ENCODE peak calls at places on chromosomes 3 and 15, in eight cellular contexts. One of them, this sample, is unnamed.

GRCh38 chr15:101207867-101208288 is 44.0 kb downstream of the CHSY1 start:
- DNase-seq in fibroblast of pulmonary artery: peak; percentile 81
- DNase-seq in esophagus squamous epithelium: no peak
- DNase-seq in bronchial epithelial cell: peak; percentile 92
- DNase-seq in WTC11: no peak
- DNase-seq in progenitor cell of endocrine pancreas: no peak
- DNase-seq in HTR-8/SVneo: no peak
- DNase-seq in GM13976: no peak
- DNase-seq in this sample: no peak

GRCh38 chr15:43943511-43943910 is 116.7 kb downstream of the WDR76 start:
- DNase-seq in fibroblast of pulmonary artery: no peak
- DNase-seq in esophagus squamous epithelium: no peak
- DNase-seq in bronchial epithelial cell: no peak
- DNase-seq in WTC11: no peak
- DNase-seq in progenitor cell of endocrine pancreas: no peak
- DNase-seq in HTR-8/SVneo: no peak
- DNase-seq in GM13976: no peak
- DNase-seq in this sample: no peak

GRCh38 chr15:76341366-76342045 is 4.9 kb downstream of the ISL2 start:
- DNase-seq in fibroblast of pulmonary artery: no peak
- DNase-seq in esophagus squamous epithelium: no peak
- DNase-seq in bronchial epithelial cell: no peak
- DNase-seq in WTC11: peak; percentile 64
- DNase-seq in progenitor cell of endocrine pancreas: no peak
- DNase-seq in HTR-8/SVneo: no peak
- DNase-seq in GM13976: peak; percentile 41
- DNase-seq in this sample: peak; percentile 90

GRCh38 chr3:183018416-183019192 is 38.3 kb upstream of the DCUN1D1 start:
- DNase-seq in fibroblast of pulmonary artery: no peak
- DNase-seq in esophagus squamous epithelium: no peak
- DNase-seq in bronchial epithelial cell: no peak
- DNase-seq in WTC11: no peak
- DNase-seq in progenitor cell of endocrine pancreas: no peak
- DNase-seq in HTR-8/SVneo: no peak
- DNase-seq in GM13976: no peak
- DNase-seq in this sample: no peak

GRCh38 chr15:78457101-78457500 is 19.1 kb downstream of the IREB2 start:
- DNase-seq in fibroblast of pulmonary artery: peak; percentile 76
- DNase-seq in esophagus squamous epithelium: no peak
- DNase-seq in bronchial epithelial cell: peak; percentile 8
- DNase-seq in WTC11: no peak
- DNase-seq in progenitor cell of endocrine pancreas: no peak
- DNase-seq in HTR-8/SVneo: peak; percentile 48
- DNase-seq in GM13976: no peak
- DNase-seq in this sample: no peak

GRCh38 chr3:71072288-71072687 is 511.2 kb downstream of the FOXP1 start:
- DNase-seq in fibroblast of pulmonary artery: peak; percentile 34
- DNase-seq in esophagus squamous epithelium: no peak
- DNase-seq in bronchial epithelial cell: no peak
- DNase-seq in WTC11: no peak
- DNase-seq in progenitor cell of endocrine pancreas: no peak
- DNase-seq in HTR-8/SVneo: no peak
- DNase-seq in GM13976: no peak
- DNase-seq in this sample: no peak

GRCh38 chr3:12287727-12288465 is 974 bp upstream of the PPARG start:
- DNase-seq in fibroblast of pulmonary artery: peak; percentile 57
- DNase-seq in esophagus squamous epithelium: no peak
- DNase-seq in bronchial epithelial cell: no peak
- DNase-seq in WTC11: peak; percentile 46
- DNase-seq in progenitor cell of endocrine pancreas: peak; percentile 36
- DNase-seq in HTR-8/SVneo: peak; percentile 23
- DNase-seq in GM13976: peak; percentile 39
- DNase-seq in this sample: peak; percentile 53

GRCh38 chr3:49805884-49806701 is 3.0 kb downstream of the INKA1 start:
- DNase-seq in fibroblast of pulmonary artery: peak; percentile 88
- DNase-seq in esophagus squamous epithelium: no peak
- DNase-seq in bronchial epithelial cell: no peak
- DNase-seq in WTC11: peak; percentile 42
- DNase-seq in progenitor cell of endocrine pancreas: no peak
- DNase-seq in HTR-8/SVneo: no peak
- DNase-seq in GM13976: peak; percentile 73
- DNase-seq in this sample: no peak

GRCh38 chr3:156611870-156612494 is 57.1 kb upstream of the SSR3 start:
- DNase-seq in fibroblast of pulmonary artery: no peak
- DNase-seq in esophagus squamous epithelium: no peak
- DNase-seq in bronchial epithelial cell: no peak
- DNase-seq in WTC11: no peak
- DNase-seq in progenitor cell of endocrine pancreas: no peak
- DNase-seq in HTR-8/SVneo: no peak
- DNase-seq in GM13976: no peak
- DNase-seq in this sample: no peak

GRCh38 chr3:152405915-152406802 is 137.4 kb downstream of the MBNL1 start:
- DNase-seq in fibroblast of pulmonary artery: peak; percentile 96
- DNase-seq in esophagus squamous epithelium: no peak
- DNase-seq in bronchial epithelial cell: peak; percentile 97
- DNase-seq in WTC11: no peak
- DNase-seq in progenitor cell of endocrine pancreas: no peak
- DNase-seq in HTR-8/SVneo: peak; percentile 69
- DNase-seq in GM13976: no peak
- DNase-seq in this sample: peak; percentile 46

GRCh38 chr15:80693682-80694623 is 1.2 kb upstream of the ABHD17C start:
- DNase-seq in fibroblast of pulmonary artery: no peak
- DNase-seq in esophagus squamous epithelium: no peak
- DNase-seq in bronchial epithelial cell: no peak
- DNase-seq in WTC11: no peak
- DNase-seq in progenitor cell of endocrine pancreas: no peak
- DNase-seq in HTR-8/SVneo: no peak
- DNase-seq in GM13976: no peak
- DNase-seq in this sample: no peak

GRCh38 chr15:33194704-33195261 is at the start of gene FMN1:
- DNase-seq in fibroblast of pulmonary artery: peak; percentile 89
- DNase-seq in esophagus squamous epithelium: peak; percentile 38
- DNase-seq in bronchial epithelial cell: peak; percentile 84
- DNase-seq in WTC11: peak; percentile 98
- DNase-seq in progenitor cell of endocrine pancreas: peak; percentile 90
- DNase-seq in HTR-8/SVneo: peak; percentile 90
- DNase-seq in GM13976: peak; percentile 83
- DNase-seq in this sample: peak; percentile 97

GRCh38 chr15:57662802-57663201 is 43.7 kb upstream of the POLR2M start:
- DNase-seq in fibroblast of pulmonary artery: peak; percentile 25
- DNase-seq in esophagus squamous epithelium: no peak
- DNase-seq in bronchial epithelial cell: no peak
- DNase-seq in WTC11: no peak
- DNase-seq in progenitor cell of endocrine pancreas: no peak
- DNase-seq in HTR-8/SVneo: no peak
- DNase-seq in GM13976: no peak
- DNase-seq in this sample: no peak

GRCh38 chr15:95097366-95097765 is 866.0 kb downstream of the MCTP2 start:
- DNase-seq in fibroblast of pulmonary artery: no peak
- DNase-seq in esophagus squamous epithelium: no peak
- DNase-seq in bronchial epithelial cell: no peak
- DNase-seq in WTC11: no peak
- DNase-seq in progenitor cell of endocrine pancreas: no peak
- DNase-seq in HTR-8/SVneo: no peak
- DNase-seq in GM13976: no peak
- DNase-seq in this sample: no peak

GRCh38 chr15:101305820-101306255 is 10.8 kb upstream of the SNRPA1 start:
- DNase-seq in fibroblast of pulmonary artery: no peak
- DNase-seq in esophagus squamous epithelium: no peak
- DNase-seq in bronchial epithelial cell: no peak
- DNase-seq in WTC11: no peak
- DNase-seq in progenitor cell of endocrine pancreas: no peak
- DNase-seq in HTR-8/SVneo: no peak
- DNase-seq in GM13976: no peak
- DNase-seq in this sample: no peak

GRCh38 chr15:22884344-22884743 is 45.9 kb downstream of the NIPA2 start:
- DNase-seq in fibroblast of pulmonary artery: no peak
- DNase-seq in esophagus squamous epithelium: no peak
- DNase-seq in bronchial epithelial cell: no peak
- DNase-seq in WTC11: peak; percentile 41
- DNase-seq in progenitor cell of endocrine pancreas: no peak
- DNase-seq in HTR-8/SVneo: no peak
- DNase-seq in GM13976: no peak
- DNase-seq in this sample: no peak

GRCh38 chr15:94670436-94671034 is 439.2 kb downstream of the MCTP2 start:
- DNase-seq in fibroblast of pulmonary artery: peak; percentile 67
- DNase-seq in esophagus squamous epithelium: no peak
- DNase-seq in bronchial epithelial cell: peak; percentile 49
- DNase-seq in WTC11: no peak
- DNase-seq in progenitor cell of endocrine pancreas: no peak
- DNase-seq in HTR-8/SVneo: peak; percentile 33
- DNase-seq in GM13976: peak; percentile 39
- DNase-seq in this sample: peak; percentile 40

GRCh38 chr15:54149115-54149531 is 170.9 kb downstream of the UNC13C start:
- DNase-seq in fibroblast of pulmonary artery: peak; percentile 13
- DNase-seq in esophagus squamous epithelium: no peak
- DNase-seq in bronchial epithelial cell: peak; percentile 36
- DNase-seq in WTC11: no peak
- DNase-seq in progenitor cell of endocrine pancreas: no peak
- DNase-seq in HTR-8/SVneo: no peak
- DNase-seq in GM13976: no peak
- DNase-seq in this sample: no peak

GRCh38 chr3:182544542-182544941 is 248.8 kb upstream of the ATP11B start:
- DNase-seq in fibroblast of pulmonary artery: no peak
- DNase-seq in esophagus squamous epithelium: no peak
- DNase-seq in bronchial epithelial cell: no peak
- DNase-seq in WTC11: no peak
- DNase-seq in progenitor cell of endocrine pancreas: no peak
- DNase-seq in HTR-8/SVneo: no peak
- DNase-seq in GM13976: no peak
- DNase-seq in this sample: no peak

GRCh38 chr3:140863481-140864084 is 78.1 kb upstream of the SLC25A36 start:
- DNase-seq in fibroblast of pulmonary artery: peak; percentile 67
- DNase-seq in esophagus squamous epithelium: no peak
- DNase-seq in bronchial epithelial cell: peak; percentile 51
- DNase-seq in WTC11: peak; percentile 58
- DNase-seq in progenitor cell of endocrine pancreas: peak; percentile 51
- DNase-seq in HTR-8/SVneo: peak; percentile 47
- DNase-seq in GM13976: peak; percentile 24
- DNase-seq in this sample: peak; percentile 56

GRCh38 chr15:70569718-70570231 is 193.6 kb downstream of the UACA start:
- DNase-seq in fibroblast of pulmonary artery: peak; percentile 27
- DNase-seq in esophagus squamous epithelium: no peak
- DNase-seq in bronchial epithelial cell: peak; percentile 77
- DNase-seq in WTC11: no peak
- DNase-seq in progenitor cell of endocrine pancreas: no peak
- DNase-seq in HTR-8/SVneo: no peak
- DNase-seq in GM13976: no peak
- DNase-seq in this sample: no peak